ENCODE peak calls at places on chromosomes 3 and 15, in five cellular contexts. X is thoracic aorta, K is lower leg skin, G is breast epithelium, M is progenitor cell of endocrine pancreas. H is an unnamed sample.

GRCh38 chr3:182789371-182789770 is 3.9 kb upstream of the ATP11B start:
- DNase-seq in M (no peak), G (no peak), K (no peak), X (no peak), H (no peak)

GRCh38 chr3:55484191-55484644 is 2.9 kb downstream of the WNT5A start:
- DNase-seq in X (no peak), G (no peak), K (no peak), M (no peak), H (no peak)

GRCh38 chr3:69806735-69807438 is 67.6 kb downstream of the MITF start:
- DNase-seq in X (no peak), M (no peak), K (no peak), G (no peak), H (no peak)

GRCh38 chr15:79089890-79090486 is 592 bp downstream of the RASGRF1 start:
- DNase-seq in G (no peak), M (no peak), K (peak), X (no peak), H (no peak)

GRCh38 chr3:128327606-128328031 is 139.1 kb downstream of the DNAJB8 start:
- DNase-seq in K (peak), M (no peak), G (no peak), X (no peak), H (no peak)

GRCh38 chr3:60424942-60425341 is 826.3 kb downstream of the FHIT start:
- DNase-seq in K (no peak), X (no peak), G (no peak), M (no peak), H (no peak)

GRCh38 chr3:100256724-100257123 is 4.1 kb upstream of the TBC1D23 start:
- DNase-seq in X (no peak), G (no peak), K (no peak), M (no peak), H (no peak)

GRCh38 chr15:51270706-51271105 is 67.7 kb downstream of the CYP19A1 start:
- DNase-seq in X (no peak), G (no peak), M (no peak), K (no peak), H (no peak)

GRCh38 chr15:45801543-45801942 is 166.7 kb downstream of the SQOR start:
- DNase-seq in K (no peak), M (no peak), X (no peak), G (no peak), H (no peak)

GRCh38 chr15:68930268-68931022 is at the start of gene SPESP1:
- DNase-seq in X (no peak), K (peak), G (peak), M (no peak), H (no peak)

GRCh38 chr3:122615303-122615702 is 37.9 kb downstream of the PARP15 start:
- DNase-seq in G (no peak), K (no peak), M (no peak), X (no peak), H (no peak)

GRCh38 chr3:69297525-69297924 is 88.4 kb downstream of the FRMD4B start:
- DNase-seq in M (no peak), X (no peak), K (no peak), G (no peak), H (no peak)

GRCh38 chr15:55742498-55742926 is 440 bp downstream of the PRTG start:
- DNase-seq in X (no peak), M (no peak), K (no peak), G (no peak), H (no peak)

GRCh38 chr3:188531210-188531609 is 377.3 kb downstream of the LPP start:
- DNase-seq in M (no peak), X (no peak), K (no peak), G (no peak), H (no peak)

GRCh38 chr3:25907081-25907480 is 117.2 kb downstream of the OXSM start:
- DNase-seq in X (no peak), G (no peak), M (no peak), K (no peak), H (no peak)

GRCh38 chr15:63539517-63539916 is 35.1 kb downstream of the USP3 start:
- DNase-seq in G (no peak), K (no peak), M (no peak), X (no peak), H (no peak)

GRCh38 chr15:79053894-79054293 is 36.7 kb downstream of the RASGRF1 start:
- DNase-seq in G (no peak), X (no peak), M (no peak), K (no peak), H (no peak)

GRCh38 chr3:135203026-135203425 is 408.0 kb downstream of the EPHB1 start:
- DNase-seq in X (no peak), M (no peak), G (no peak), K (no peak), H (no peak)

GRCh38 chr3:59401924-59402323 is 352.1 kb upstream of the CFAP20DC start:
- DNase-seq in M (no peak), K (no peak), G (no peak), X (no peak), H (no peak)

GRCh38 chr3:113685956-113686721 is 10.3 kb downstream of the USF3 start:
- DNase-seq in G (no peak), M (no peak), K (no peak), X (no peak), H (no peak)

GRCh38 chr3:162111861-162112260 is 615.3 kb downstream of the OTOL1 start:
- DNase-seq in G (no peak), X (no peak), M (no peak), K (no peak), H (no peak)

GRCh38 chr3:105829229-105829628 is 39.6 kb downstream of the CBLB start:
- DNase-seq in G (no peak), K (no peak), X (no peak), M (no peak), H (no peak)

GRCh38 chr15:60120100-60120499 is 116.0 kb downstream of the FOXB1 start:
- DNase-seq in M (no peak), K (no peak), G (no peak), X (no peak), H (no peak)

GRCh38 chr3:5095879-5096278 is 26.2 kb upstream of the ARL8B start:
- DNase-seq in G (no peak), K (peak), X (no peak), M (peak), H (no peak)

GRCh38 chr15:70722266-70723123 is 40.9 kb downstream of the UACA start:
- DNase-seq in G (no peak), K (no peak), X (no peak), M (no peak), H (no peak)

GRCh38 chr3:127790009-127790533 is 32.2 kb downstream of the MGLL start:
- DNase-seq in G (no peak), K (peak), M (no peak), X (no peak), H (no peak)

GRCh38 chr15:100721758-100722550 is 119.6 kb downstream of the ASB7 start:
- DNase-seq in K (peak), G (peak), X (peak), M (no peak), H (no peak)

GRCh38 chr3:141401584-141402475 is 33.5 kb downstream of the ZBTB38 start:
- DNase-seq in M (peak), K (peak), G (no peak), X (no peak), H (no peak)

GRCh38 chr15:90557651-90558084 is 27.9 kb downstream of the CRTC3 start:
- DNase-seq in K (peak), X (peak), G (peak), M (no peak), H (no peak)

GRCh38 chr15:70474367-70474681 is 289.0 kb downstream of the UACA start:
- DNase-seq in X (no peak), G (no peak), K (no peak), M (no peak), H (no peak)

GRCh38 chr15:95559875-95560394 is 770.6 kb upstream of the NR2F2 start:
- DNase-seq in M (no peak), K (peak), X (no peak), G (no peak), H (no peak)

GRCh38 chr15:58628206-58629057 is 121.1 kb downstream of the ADAM10 start:
- DNase-seq in G (no peak), K (no peak), X (no peak), M (no peak), H (no peak)

GRCh38 chr3:46371802-46372340 is 1.1 kb downstream of the CCR5 start:
- DNase-seq in M (no peak), G (no peak), X (no peak), K (no peak), H (no peak)

GRCh38 chr15:68994981-68995753 is 19.3 kb upstream of the NOX5 start:
- DNase-seq in X (no peak), M (no peak), K (peak), G (no peak), H (no peak)

GRCh38 chr3:136350132-136350531 is 100.0 kb downstream of the PCCB start:
- DNase-seq in K (no peak), M (no peak), X (no peak), G (no peak), H (peak)

GRCh38 chr3:136350557-136350956 is 100.4 kb downstream of the PCCB start:
- DNase-seq in M (no peak), X (no peak), K (no peak), G (no peak), H (no peak)

GRCh38 chr3:136351351-136351750 is 101.2 kb downstream of the PCCB start:
- DNase-seq in M (no peak), X (no peak), K (no peak), G (no peak), H (no peak)

GRCh38 chr3:136353461-136353860 is 103.3 kb downstream of the PCCB start:
- DNase-seq in G (no peak), K (no peak), M (no peak), X (no peak), H (no peak)

GRCh38 chr3:136351905-136352304 is 101.8 kb downstream of the PCCB start:
- DNase-seq in G (no peak), M (no peak), X (no peak), K (no peak), H (no peak)
- TF ChIP-seq CTCF in G (no peak), M (peak), X (no peak), K (no peak), H (no peak)

GRCh38 chr3:84836961-84837360 is 121.8 kb upstream of the CADM2 start:
- DNase-seq in M (no peak), G (no peak), X (no peak), K (no peak), H (no peak)
- TF ChIP-seq CTCF in M (no peak), G (no peak), X (no peak), K (no peak), H (no peak)

GRCh38 chr3:78143000-78143399 is 1103.1 kb downstream of the ROBO2 start:
- DNase-seq in M (no peak), K (no peak), G (no peak), X (no peak), H (no peak)

GRCh38 chr3:78140866-78141658 is 1101.2 kb downstream of the ROBO2 start:
- DNase-seq in M (no peak), K (no peak), X (no peak), G (no peak), H (no peak)

GRCh38 chr3:78134496-78134895 is 1094.6 kb downstream of the ROBO2 start:
- DNase-seq in K (no peak), M (no peak), G (no peak), X (no peak), H (no peak)

GRCh38 chr3:78139166-78139565 is 1099.3 kb downstream of the ROBO2 start:
- DNase-seq in M (no peak), K (no peak), X (no peak), G (no peak), H (no peak)

GRCh38 chr3:78140274-78140673 is 1100.4 kb downstream of the ROBO2 start:
- DNase-seq in M (no peak), G (no peak), X (no peak), K (no peak), H (no peak)
- TF ChIP-seq CTCF in M (no peak), G (no peak), X (no peak), K (no peak), H (no peak)

GRCh38 chr3:62266668-62267283 is 106.6 kb downstream of the FEZF2 start:
- DNase-seq in K (no peak), X (no peak), G (no peak), M (no peak), H (no peak)
- TF ChIP-seq CTCF in K (no peak), X (no peak), G (no peak), M (no peak), H (no peak)

DNA sequence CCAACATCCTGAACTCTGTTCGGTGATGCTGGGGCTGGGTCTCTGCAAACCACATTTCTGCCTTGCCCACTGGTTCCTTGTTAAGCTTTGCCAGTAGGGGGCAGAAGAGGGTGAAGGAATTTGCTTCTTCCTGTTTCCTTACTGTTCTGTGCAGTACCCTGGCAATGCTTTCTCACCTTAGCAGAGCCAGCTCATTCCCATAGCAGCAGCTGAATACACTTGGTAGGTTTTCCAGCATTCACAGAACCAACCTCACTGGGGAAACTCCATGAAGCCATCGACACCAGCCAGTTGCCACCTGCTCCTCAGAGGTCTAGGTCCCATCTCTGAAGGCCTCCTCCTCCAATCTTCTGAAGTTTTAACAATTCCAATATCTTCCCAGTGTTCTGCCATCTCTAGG is 308.4 kb downstream of the PDCD6IP start:
- DNase-seq in M (peak), X (no peak), K (no peak), G (no peak), H (no peak)
- TF ChIP-seq CTCF in M (peak), X (peak), K (no peak), G (peak), H (no peak)

GRCh38 chr3:52451237-52452083 is 2.4 kb downstream of the TNNC1 start:
- DNase-seq in X (no peak), M (no peak), G (no peak), K (peak), H (no peak)
- TF ChIP-seq CTCF in X (no peak), M (peak), G (no peak), K (no peak), H (no peak)

DNA sequence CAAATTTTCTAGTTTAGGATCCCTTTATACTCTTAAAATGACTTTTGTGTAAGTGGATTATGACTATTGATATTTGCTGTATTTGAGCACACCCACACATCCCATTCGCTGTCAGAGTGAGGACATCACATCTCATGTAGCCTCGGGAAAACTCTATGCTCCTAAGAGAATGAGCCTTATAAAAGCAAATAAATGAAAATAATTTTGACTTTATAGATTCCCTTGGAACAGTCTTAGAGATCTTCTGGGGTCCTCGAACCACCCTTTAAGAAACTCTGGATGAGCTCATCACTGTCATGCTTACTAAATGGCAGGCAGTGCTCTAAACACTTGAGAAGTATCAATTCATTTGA is 16.1 kb upstream of the EXOG start:
- DNase-seq in G (no peak), M (no peak), X (no peak), K (no peak), H (no peak)
- TF ChIP-seq CTCF in G (no peak), M (no peak), X (no peak), K (no peak), H (no peak)

DNA sequence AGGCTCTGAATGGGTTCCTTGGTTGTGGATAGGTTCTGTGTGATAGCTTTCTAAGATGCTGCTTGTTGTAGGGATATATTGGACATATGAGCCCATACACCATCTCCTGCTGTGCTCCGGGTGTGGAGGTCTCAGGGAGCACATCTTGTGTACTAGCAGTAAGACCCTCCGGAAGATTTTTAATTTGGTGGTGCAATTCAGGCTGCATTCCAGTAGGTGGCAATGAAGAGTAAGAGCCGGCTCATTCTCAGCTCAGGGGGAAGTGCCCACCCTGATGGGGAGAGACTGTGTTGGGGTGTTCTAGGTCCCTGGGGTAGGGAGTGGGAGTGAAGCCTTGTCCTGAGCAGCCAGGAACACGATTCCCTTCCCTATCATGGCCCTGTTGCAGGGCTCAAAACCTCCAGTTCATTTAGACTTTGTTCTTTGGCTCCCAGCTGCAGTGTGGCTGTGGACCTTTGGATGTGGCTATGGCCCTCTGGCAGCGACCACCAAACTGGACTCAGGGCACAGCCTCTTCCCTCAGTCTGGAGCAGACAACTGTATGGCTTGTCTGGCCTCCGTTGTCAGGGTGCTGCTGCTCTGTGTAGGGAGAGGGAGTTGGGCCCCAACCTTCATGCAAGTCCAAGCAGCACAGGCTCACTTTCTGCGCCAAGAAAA is 104.7 kb downstream of the UNC13C start:
- DNase-seq in K (no peak), X (no peak), G (no peak), M (peak), H (no peak)
- TF ChIP-seq CTCF in K (no peak), X (peak), G (peak), M (peak), H (peak)

DNA sequence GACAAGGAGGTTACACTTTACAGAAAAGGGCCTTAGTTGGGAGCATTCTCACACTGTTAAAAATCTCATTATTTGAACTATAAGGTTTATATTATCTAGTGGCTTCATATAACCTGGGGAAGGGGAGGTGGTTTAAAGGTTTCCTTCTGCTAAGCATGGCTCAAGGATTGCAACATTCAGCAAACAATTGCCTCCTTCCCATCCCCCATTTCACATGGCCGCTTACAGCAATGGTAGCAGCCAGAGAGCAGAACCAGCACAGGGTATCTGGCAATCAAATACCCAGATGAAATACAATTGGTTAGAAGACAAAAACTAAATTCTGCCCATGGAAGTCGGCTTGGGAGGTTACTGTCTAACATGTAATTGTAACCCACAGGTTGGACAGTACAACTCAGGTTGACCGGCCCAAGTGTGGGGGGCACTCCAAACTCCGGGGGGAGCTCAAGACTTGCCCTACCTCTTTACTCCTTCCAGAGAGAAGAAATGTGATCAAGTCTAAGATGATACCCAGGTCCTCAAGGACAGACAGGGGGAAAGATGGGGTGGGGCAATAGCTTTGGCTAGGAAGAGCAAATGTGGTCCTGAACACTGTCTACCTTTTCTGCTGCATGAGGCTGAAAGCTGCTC is 15.5 kb downstream of the ETV5 start:
- DNase-seq in G (no peak), M (no peak), X (no peak), K (no peak), H (no peak)
- TF ChIP-seq CTCF in G (no peak), M (no peak), X (no peak), K (no peak), H (no peak)

DNA sequence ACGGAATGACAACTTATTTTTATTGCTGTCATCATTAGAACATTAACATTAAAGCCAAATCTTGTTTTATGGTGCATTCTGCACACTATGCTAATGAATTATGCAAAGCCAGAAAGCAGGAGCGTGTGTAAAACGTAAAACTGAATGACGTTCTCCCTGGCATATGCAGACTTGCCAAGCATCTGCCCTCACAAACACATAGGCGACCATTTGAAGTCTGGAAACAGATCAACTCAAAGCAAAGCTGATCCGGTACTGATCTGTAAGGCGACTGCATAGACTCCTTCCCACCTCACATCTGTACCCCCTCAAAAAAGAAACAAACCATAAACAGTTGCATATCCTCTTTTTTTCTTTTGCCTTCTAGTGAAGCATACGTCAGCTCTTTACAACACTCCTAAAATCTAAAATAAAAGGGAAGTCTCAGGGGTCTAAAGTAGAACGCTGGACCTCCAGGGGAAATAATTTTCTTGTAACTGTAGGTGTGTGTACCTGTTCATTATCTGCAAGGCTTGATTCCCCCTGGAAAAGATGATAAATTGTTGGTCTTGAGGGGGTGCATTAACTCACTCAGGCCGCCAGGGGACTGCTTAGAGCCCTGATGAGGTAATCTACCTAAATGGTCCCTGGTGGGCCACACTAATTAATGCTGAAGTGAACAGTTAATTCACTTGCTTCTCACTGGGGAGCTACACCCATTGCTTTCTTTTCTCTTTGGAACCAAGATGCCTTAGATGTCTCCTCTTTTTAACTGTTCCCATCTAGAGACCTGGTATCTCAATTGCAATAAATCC is 231.4 kb downstream of the CDIN1 start:
- DNase-seq in K (no peak), X (no peak), M (no peak), G (no peak), H (no peak)
- TF ChIP-seq CTCF in K (no peak), X (no peak), M (peak), G (no peak), H (no peak)